ENCODE peak calls at places on chromosome 15, in seven cellular contexts. One of them, this sample, is unnamed.

GRCh38 chr15:28002136-28002861 is 96.8 kb downstream of the OCA2 start:
- DNase-seq in COR-L47: no peak
- DNase-seq in hypothalamus: no peak
- DNase-seq in NCI-H510A treated with DMSO at 0.1 percent for 48 hours: no peak
- DNase-seq in D721Med: no peak
- DNase-seq in left ventricle myocardium superior: no peak
- DNase-seq in NCI-H69: no peak
- DNase-seq in this sample: no peak

GRCh38 chr15:99019558-99020540 is 12.3 kb upstream of the PGPEP1L start:
- DNase-seq in COR-L47: no peak
- DNase-seq in NCI-H69: no peak
- DNase-seq in D721Med: no peak
- DNase-seq in hypothalamus: peak
- DNase-seq in NCI-H510A treated with DMSO at 0.1 percent for 48 hours: no peak
- DNase-seq in left ventricle myocardium superior: no peak
- DNase-seq in this sample: no peak

GRCh38 chr15:95842576-95842975 is 487.9 kb upstream of the NR2F2 start:
- DNase-seq in D721Med: no peak
- DNase-seq in hypothalamus: no peak
- DNase-seq in NCI-H69: no peak
- DNase-seq in COR-L47: no peak
- DNase-seq in left ventricle myocardium superior: no peak
- DNase-seq in NCI-H510A treated with DMSO at 0.1 percent for 48 hours: no peak
- DNase-seq in this sample: no peak

GRCh38 chr15:22969512-22969911 is 10.7 kb downstream of the CYFIP1 start:
- DNase-seq in NCI-H510A treated with DMSO at 0.1 percent for 48 hours: no peak
- DNase-seq in COR-L47: no peak
- DNase-seq in hypothalamus: no peak
- DNase-seq in D721Med: no peak
- DNase-seq in NCI-H69: no peak
- DNase-seq in left ventricle myocardium superior: no peak
- DNase-seq in this sample: no peak

GRCh38 chr15:80957976-80958375 is 31.6 kb downstream of the MESD start:
- DNase-seq in COR-L47: no peak
- DNase-seq in D721Med: no peak
- DNase-seq in NCI-H69: no peak
- DNase-seq in left ventricle myocardium superior: no peak
- DNase-seq in NCI-H510A treated with DMSO at 0.1 percent for 48 hours: no peak
- DNase-seq in hypothalamus: no peak
- DNase-seq in this sample: no peak

GRCh38 chr15:56968256-56968655 is 49.8 kb downstream of the TCF12 start:
- DNase-seq in NCI-H69: no peak
- DNase-seq in D721Med: no peak
- DNase-seq in left ventricle myocardium superior: no peak
- DNase-seq in COR-L47: no peak
- DNase-seq in NCI-H510A treated with DMSO at 0.1 percent for 48 hours: no peak
- DNase-seq in hypothalamus: no peak
- DNase-seq in this sample: no peak

GRCh38 chr15:48411971-48412591 is 80.9 kb downstream of the DUT start:
- DNase-seq in hypothalamus: no peak
- DNase-seq in COR-L47: no peak
- DNase-seq in D721Med: no peak
- DNase-seq in left ventricle myocardium superior: no peak
- DNase-seq in NCI-H510A treated with DMSO at 0.1 percent for 48 hours: no peak
- DNase-seq in NCI-H69: no peak
- DNase-seq in this sample: no peak

GRCh38 chr15:54810496-54810895 is 386.2 kb downstream of the RSL24D1 start:
- DNase-seq in COR-L47: no peak
- DNase-seq in D721Med: no peak
- DNase-seq in left ventricle myocardium superior: no peak
- DNase-seq in hypothalamus: no peak
- DNase-seq in NCI-H69: no peak
- DNase-seq in NCI-H510A treated with DMSO at 0.1 percent for 48 hours: no peak
- DNase-seq in this sample: no peak

GRCh38 chr15:74228723-74229081 is 7.4 kb upstream of the CCDC33 start:
- DNase-seq in hypothalamus: no peak
- DNase-seq in left ventricle myocardium superior: no peak
- DNase-seq in NCI-H510A treated with DMSO at 0.1 percent for 48 hours: peak
- DNase-seq in D721Med: peak
- DNase-seq in COR-L47: peak
- DNase-seq in NCI-H69: peak
- DNase-seq in this sample: no peak

GRCh38 chr15:83930813-83931212 is 276.9 kb downstream of the ADAMTSL3 start:
- DNase-seq in left ventricle myocardium superior: no peak
- DNase-seq in hypothalamus: no peak
- DNase-seq in COR-L47: no peak
- DNase-seq in NCI-H510A treated with DMSO at 0.1 percent for 48 hours: no peak
- DNase-seq in D721Med: no peak
- DNase-seq in NCI-H69: no peak
- DNase-seq in this sample: no peak

GRCh38 chr15:84983299-84983698 is 1.6 kb downstream of the PDE8A start:
- DNase-seq in COR-L47: no peak
- DNase-seq in NCI-H510A treated with DMSO at 0.1 percent for 48 hours: no peak
- DNase-seq in hypothalamus: no peak
- DNase-seq in D721Med: no peak
- DNase-seq in NCI-H69: no peak
- DNase-seq in left ventricle myocardium superior: no peak
- DNase-seq in this sample: no peak

GRCh38 chr15:71806452-71806931 is 3.9 kb upstream of the NR2E3 start:
- DNase-seq in D721Med: no peak
- DNase-seq in COR-L47: no peak
- DNase-seq in NCI-H69: peak
- DNase-seq in left ventricle myocardium superior: no peak
- DNase-seq in NCI-H510A treated with DMSO at 0.1 percent for 48 hours: no peak
- DNase-seq in hypothalamus: no peak
- DNase-seq in this sample: no peak

GRCh38 chr15:74369756-74370155 is 2.3 kb upstream of the CYP11A1 start:
- DNase-seq in hypothalamus: no peak
- DNase-seq in D721Med: no peak
- DNase-seq in NCI-H69: no peak
- DNase-seq in COR-L47: no peak
- DNase-seq in left ventricle myocardium superior: no peak
- DNase-seq in NCI-H510A treated with DMSO at 0.1 percent for 48 hours: no peak
- DNase-seq in this sample: no peak

GRCh38 chr15:92157666-92158298 is 235.9 kb upstream of the ST8SIA2 start:
- DNase-seq in NCI-H510A treated with DMSO at 0.1 percent for 48 hours: no peak
- DNase-seq in hypothalamus: no peak
- DNase-seq in COR-L47: no peak
- DNase-seq in left ventricle myocardium superior: no peak
- DNase-seq in NCI-H69: no peak
- DNase-seq in D721Med: no peak
- DNase-seq in this sample: no peak

GRCh38 chr15:85515212-85515611 is 134.8 kb downstream of the AKAP13 start:
- DNase-seq in hypothalamus: no peak
- DNase-seq in NCI-H510A treated with DMSO at 0.1 percent for 48 hours: no peak
- DNase-seq in NCI-H69: peak
- DNase-seq in COR-L47: no peak
- DNase-seq in left ventricle myocardium superior: no peak
- DNase-seq in D721Med: no peak
- DNase-seq in this sample: no peak

GRCh38 chr15:60392986-60393811 is 4.6 kb downstream of the ANXA2 start:
- DNase-seq in hypothalamus: no peak
- DNase-seq in COR-L47: peak
- DNase-seq in NCI-H510A treated with DMSO at 0.1 percent for 48 hours: peak
- DNase-seq in D721Med: no peak
- DNase-seq in NCI-H69: peak
- DNase-seq in left ventricle myocardium superior: peak
- DNase-seq in this sample: no peak

This sample was measured in iPS DF 6.9.